ENCODE peak calls at places on chromosome 22, in seven cellular contexts. One of them, this sample, is unnamed.

GRCh38 chr22:36385491-36386350 is 2.0 kb downstream of the MYH9 start:
- DNase-seq in AG04450: no peak
- DNase-seq in esophagus squamous epithelium: no peak
- DNase-seq in K562: no peak
- DNase-seq in GM23338: peak
- DNase-seq in astrocyte of the cerebellum: no peak
- DNase-seq in foreskin fibroblast: peak
- DNase-seq in this sample: no peak

GRCh38 chr22:49956914-49957825 is 3.4 kb upstream of the PIM3 start:
- DNase-seq in AG04450: no peak
- DNase-seq in esophagus squamous epithelium: no peak
- DNase-seq in K562: no peak
- DNase-seq in GM23338: no peak
- DNase-seq in astrocyte of the cerebellum: no peak
- DNase-seq in foreskin fibroblast: no peak
- DNase-seq in this sample: no peak

GRCh38 chr22:42343551-42344081 is 73.2 kb upstream of the TCF20 start:
- DNase-seq in AG04450: no peak
- DNase-seq in esophagus squamous epithelium: no peak
- DNase-seq in K562: peak
- DNase-seq in GM23338: peak
- DNase-seq in astrocyte of the cerebellum: no peak
- DNase-seq in foreskin fibroblast: peak
- DNase-seq in this sample: no peak

GRCh38 chr22:41532908-41533825 is 11.1 kb downstream of the POLR3H start:
- DNase-seq in AG04450: no peak
- DNase-seq in esophagus squamous epithelium: no peak
- DNase-seq in K562: peak
- DNase-seq in GM23338: peak
- DNase-seq in astrocyte of the cerebellum: peak
- DNase-seq in foreskin fibroblast: peak
- DNase-seq in this sample: no peak

GRCh38 chr22:37212174-37212906 is at the start of gene SSTR3:
- DNase-seq in AG04450: no peak
- DNase-seq in esophagus squamous epithelium: no peak
- DNase-seq in K562: no peak
- DNase-seq in GM23338: peak
- DNase-seq in astrocyte of the cerebellum: no peak
- DNase-seq in foreskin fibroblast: peak
- DNase-seq in this sample: no peak

GRCh38 chr22:28907311-28908008 is 24.1 kb downstream of the ZNRF3 start:
- DNase-seq in AG04450: no peak
- DNase-seq in esophagus squamous epithelium: no peak
- DNase-seq in K562: no peak
- DNase-seq in GM23338: no peak
- DNase-seq in astrocyte of the cerebellum: no peak
- DNase-seq in foreskin fibroblast: peak
- DNase-seq in this sample: peak

GRCh38 chr22:19041403-19042074 is 80.7 kb downstream of the DGCR2 start:
- DNase-seq in AG04450: no peak
- DNase-seq in esophagus squamous epithelium: no peak
- DNase-seq in K562: no peak
- DNase-seq in GM23338: no peak
- DNase-seq in astrocyte of the cerebellum: no peak
- DNase-seq in foreskin fibroblast: no peak
- DNase-seq in this sample: no peak

GRCh38 chr22:46652081-46652929 is 32.1 kb downstream of the GRAMD4 start:
- DNase-seq in AG04450: no peak
- DNase-seq in esophagus squamous epithelium: no peak
- DNase-seq in K562: peak
- DNase-seq in GM23338: no peak
- DNase-seq in astrocyte of the cerebellum: no peak
- DNase-seq in foreskin fibroblast: peak
- DNase-seq in this sample: no peak

GRCh38 chr22:31749636-31750364 is at the start of gene PRR14L:
- DNase-seq in AG04450: peak
- DNase-seq in esophagus squamous epithelium: peak
- DNase-seq in K562: peak
- DNase-seq in GM23338: peak
- DNase-seq in astrocyte of the cerebellum: peak
- DNase-seq in foreskin fibroblast: peak
- DNase-seq in this sample: peak

GRCh38 chr22:35575116-35575748 is 34.6 kb downstream of the RASD2 start:
- DNase-seq in AG04450: no peak
- DNase-seq in esophagus squamous epithelium: no peak
- DNase-seq in K562: peak
- DNase-seq in GM23338: no peak
- DNase-seq in astrocyte of the cerebellum: no peak
- DNase-seq in foreskin fibroblast: no peak
- DNase-seq in this sample: no peak

GRCh38 chr22:31876156-31877035 is 67.9 kb upstream of the YWHAH start:
- DNase-seq in AG04450: no peak
- DNase-seq in esophagus squamous epithelium: no peak
- DNase-seq in K562: no peak
- DNase-seq in GM23338: no peak
- DNase-seq in astrocyte of the cerebellum: no peak
- DNase-seq in foreskin fibroblast: peak
- DNase-seq in this sample: peak

GRCh38 chr22:48333816-48334735 is 1493.6 kb downstream of the BRD1 start:
- DNase-seq in AG04450: no peak
- DNase-seq in esophagus squamous epithelium: no peak
- DNase-seq in K562: no peak
- DNase-seq in GM23338: no peak
- DNase-seq in astrocyte of the cerebellum: no peak
- DNase-seq in foreskin fibroblast: no peak
- DNase-seq in this sample: no peak

GRCh38 chr22:24591286-24591830 is 1.5 kb downstream of the LRRC75B start:
- DNase-seq in AG04450: no peak
- DNase-seq in esophagus squamous epithelium: no peak
- DNase-seq in K562: no peak
- DNase-seq in GM23338: no peak
- DNase-seq in astrocyte of the cerebellum: no peak
- DNase-seq in foreskin fibroblast: no peak
- DNase-seq in this sample: no peak

GRCh38 chr22:45006101-45006872 is 3.5 kb downstream of the PHF21B start:
- DNase-seq in AG04450: no peak
- DNase-seq in esophagus squamous epithelium: no peak
- DNase-seq in K562: no peak
- DNase-seq in GM23338: peak
- DNase-seq in astrocyte of the cerebellum: no peak
- DNase-seq in foreskin fibroblast: peak
- DNase-seq in this sample: no peak
- H3K4me3 ChIP-seq in AG04450: no peak
- H3K4me3 ChIP-seq in esophagus squamous epithelium: peak
- H3K4me3 ChIP-seq in K562: no peak
- H3K4me3 ChIP-seq in GM23338: peak
- H3K4me3 ChIP-seq in astrocyte of the cerebellum: peak
- H3K4me3 ChIP-seq in foreskin fibroblast: no peak
- H3K4me3 ChIP-seq in this sample: no peak

GRCh38 chr22:20957691-20958440 is 9.2 kb upstream of the AIFM3 start:
- DNase-seq in AG04450: no peak
- DNase-seq in esophagus squamous epithelium: no peak
- DNase-seq in K562: no peak
- DNase-seq in GM23338: peak
- DNase-seq in astrocyte of the cerebellum: no peak
- DNase-seq in foreskin fibroblast: peak
- DNase-seq in this sample: no peak
- H3K4me3 ChIP-seq in AG04450: peak
- H3K4me3 ChIP-seq in esophagus squamous epithelium: peak
- H3K4me3 ChIP-seq in K562: no peak
- H3K4me3 ChIP-seq in GM23338: peak
- H3K4me3 ChIP-seq in astrocyte of the cerebellum: peak
- H3K4me3 ChIP-seq in foreskin fibroblast: peak
- H3K4me3 ChIP-seq in this sample: peak

DNA sequence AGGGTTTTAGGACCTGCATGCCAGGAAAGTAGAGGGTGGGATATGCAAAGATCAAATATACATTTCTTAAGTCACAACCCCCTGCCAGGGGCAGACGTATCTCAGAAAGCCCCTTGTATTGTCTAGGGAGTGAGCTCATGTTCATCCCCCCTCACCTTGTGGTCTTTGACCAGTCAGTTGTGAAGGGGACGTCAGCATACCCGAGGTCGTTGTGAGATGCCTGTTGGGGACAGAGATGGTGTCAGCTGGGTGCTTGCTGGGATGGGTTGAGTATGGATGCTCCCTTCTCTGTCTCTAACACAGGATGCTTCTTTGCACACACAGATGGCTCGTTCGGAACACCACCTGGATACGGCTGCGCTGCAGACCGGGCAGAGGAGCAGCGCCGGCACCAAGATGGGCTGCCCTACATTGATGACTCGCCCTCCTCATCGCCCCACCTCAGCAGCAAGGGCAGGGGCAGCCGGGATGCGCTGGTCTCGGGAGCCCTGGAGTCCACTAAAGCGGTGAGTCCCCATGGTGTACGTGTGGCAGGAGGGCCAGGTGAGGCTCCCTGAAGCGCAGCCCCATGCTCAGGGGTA is 73.3 kb downstream of the BCR start:
- DNase-seq in AG04450: no peak
- DNase-seq in esophagus squamous epithelium: no peak
- DNase-seq in K562: peak
- DNase-seq in GM23338: no peak
- DNase-seq in astrocyte of the cerebellum: no peak
- DNase-seq in foreskin fibroblast: no peak
- DNase-seq in this sample: no peak
- H3K4me3 ChIP-seq in AG04450: no peak
- H3K4me3 ChIP-seq in esophagus squamous epithelium: no peak
- H3K4me3 ChIP-seq in K562: no peak
- H3K4me3 ChIP-seq in GM23338: no peak
- H3K4me3 ChIP-seq in astrocyte of the cerebellum: no peak
- H3K4me3 ChIP-seq in foreskin fibroblast: no peak
- H3K4me3 ChIP-seq in this sample: no peak

DNA sequence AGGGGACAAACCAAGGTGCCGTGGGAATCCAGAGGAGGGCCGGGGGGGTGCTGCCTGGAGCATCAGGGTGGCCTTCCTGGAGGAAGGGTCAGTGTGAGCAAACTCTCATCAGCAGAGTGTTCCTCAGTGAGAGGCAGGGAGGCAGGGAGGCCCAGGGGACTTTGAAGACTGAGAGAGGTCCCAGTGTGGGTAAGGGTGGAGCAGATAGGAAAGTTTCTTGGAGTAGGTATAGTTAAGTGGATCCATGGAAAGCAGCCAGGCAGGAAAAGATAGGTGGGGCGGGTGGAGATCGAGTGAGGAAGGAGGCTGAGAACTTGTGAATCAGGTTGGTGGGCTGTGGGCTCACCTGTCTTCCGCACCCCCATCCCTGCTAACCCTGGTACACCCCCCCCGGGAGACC is 9.3 kb downstream of the UPK3A start:
- DNase-seq in AG04450: no peak
- DNase-seq in esophagus squamous epithelium: no peak
- DNase-seq in K562: no peak
- DNase-seq in GM23338: no peak
- DNase-seq in astrocyte of the cerebellum: no peak
- DNase-seq in foreskin fibroblast: no peak
- DNase-seq in this sample: no peak
- H3K4me3 ChIP-seq in AG04450: no peak
- H3K4me3 ChIP-seq in esophagus squamous epithelium: no peak
- H3K4me3 ChIP-seq in K562: no peak
- H3K4me3 ChIP-seq in GM23338: no peak
- H3K4me3 ChIP-seq in astrocyte of the cerebellum: no peak
- H3K4me3 ChIP-seq in foreskin fibroblast: no peak
- H3K4me3 ChIP-seq in this sample: no peak

GRCh38 chr22:25745341-25746011 is 3.5 kb downstream of the MYO18B start:
- DNase-seq in AG04450: no peak
- DNase-seq in esophagus squamous epithelium: no peak
- DNase-seq in K562: no peak
- DNase-seq in GM23338: no peak
- DNase-seq in astrocyte of the cerebellum: no peak
- DNase-seq in foreskin fibroblast: peak
- DNase-seq in this sample: no peak
- H3K4me3 ChIP-seq in AG04450: no peak
- H3K4me3 ChIP-seq in esophagus squamous epithelium: no peak
- H3K4me3 ChIP-seq in K562: no peak
- H3K4me3 ChIP-seq in GM23338: no peak
- H3K4me3 ChIP-seq in astrocyte of the cerebellum: no peak
- H3K4me3 ChIP-seq in foreskin fibroblast: no peak
- H3K4me3 ChIP-seq in this sample: no peak